ENCODE peak calls at places on chromosome 7, in four cellular contexts. S, J, W and Q are unnamed samples. For H3K27me3, the result is how much of the 10 kb centered on the place peaks cover.

GRCh38 chr7:132500727-132501410 is 75.4 kb downstream of the PLXNA4 start:
- DNase-seq in S (peak), J (peak), W (no peak), Q (no peak)

GRCh38 chr7:143401265-143401664 is 7.4 kb downstream of the EPHA1 start:
- DNase-seq in S (peak), J (no peak), W (no peak), Q (no peak)

GRCh38 chr7:92813390-92814024 is 22.9 kb downstream of the CDK6 start:
- DNase-seq in S (no peak), J (no peak), W (peak), Q (no peak)

GRCh38 chr7:151789380-151789947 is 87.5 kb downstream of the PRKAG2 start:
- DNase-seq in S (no peak), J (no peak), W (no peak), Q (no peak)

GRCh38 chr7:47783456-47784240 is 164.6 kb downstream of the PKD1L1 start:
- DNase-seq in S (no peak), J (no peak), W (peak), Q (peak)

GRCh38 chr7:147394329-147394728 is 1196.2 kb upstream of the C7orf33 start:
- DNase-seq in S (no peak), J (no peak), W (no peak), Q (no peak)

GRCh38 chr7:45642044-45642443 is 67.9 kb downstream of the ADCY1 start:
- DNase-seq in S (no peak), J (no peak), W (no peak), Q (no peak)

GRCh38 chr7:16130127-16131110 is 290.9 kb downstream of the CRPPA start:
- DNase-seq in S (no peak), J (no peak), W (peak), Q (no peak)

GRCh38 chr7:102288285-102288930 is 1.7 kb downstream of the SH2B2 start:
- DNase-seq in S (no peak), J (no peak), W (no peak), Q (no peak)

GRCh38 chr7:52634996-52635395 is 400.4 kb upstream of the POM121L12 start:
- DNase-seq in S (no peak), J (no peak), W (no peak), Q (peak)

GRCh38 chr7:29622335-29623265 is 59.0 kb downstream of the PRR15 start:
- DNase-seq in S (no peak), J (no peak), W (peak), Q (peak)

GRCh38 chr7:80916770-80917681 is 1.8 kb downstream of the SEMA3C start:
- DNase-seq in S (no peak), J (no peak), W (peak), Q (peak)

GRCh38 chr7:98907570-98907969 is 29.2 kb downstream of the TRRAP start:
- DNase-seq in S (no peak), J (no peak), W (no peak), Q (no peak)

GRCh38 chr7:72152171-72153131 is 259.7 kb downstream of the CALN1 start:
- DNase-seq in S (no peak), J (no peak), W (no peak), Q (no peak)

GRCh38 chr7:158657189-158657746 is 47.3 kb downstream of the NCAPG2 start:
- DNase-seq in S (no peak), J (no peak), W (no peak), Q (no peak)

GRCh38 chr7:66296001-66296521 is 90.9 kb downstream of the TPST1 start:
- DNase-seq in S (no peak), J (no peak), W (peak), Q (no peak)

GRCh38 chr7:148696787-148697186 is 1.9 kb upstream of the CUL1 start:
- DNase-seq in S (no peak), J (no peak), W (no peak), Q (no peak)

GRCh38 chr7:24756989-24757798 is at the start of gene GSDME:
- DNase-seq in S (peak), J (peak), W (peak), Q (peak)

GRCh38 chr7:53541467-53541866 is 506.0 kb downstream of the POM121L12 start:
- DNase-seq in S (no peak), J (no peak), W (no peak), Q (no peak)

GRCh38 chr7:105748701-105749100 is 127.7 kb downstream of the ATXN7L1 start:
- DNase-seq in S (no peak), J (no peak), W (no peak), Q (no peak)
- H2AK5ac ChIP-seq in S (no peak), J (no peak), W (no peak), Q (no peak)

DNA sequence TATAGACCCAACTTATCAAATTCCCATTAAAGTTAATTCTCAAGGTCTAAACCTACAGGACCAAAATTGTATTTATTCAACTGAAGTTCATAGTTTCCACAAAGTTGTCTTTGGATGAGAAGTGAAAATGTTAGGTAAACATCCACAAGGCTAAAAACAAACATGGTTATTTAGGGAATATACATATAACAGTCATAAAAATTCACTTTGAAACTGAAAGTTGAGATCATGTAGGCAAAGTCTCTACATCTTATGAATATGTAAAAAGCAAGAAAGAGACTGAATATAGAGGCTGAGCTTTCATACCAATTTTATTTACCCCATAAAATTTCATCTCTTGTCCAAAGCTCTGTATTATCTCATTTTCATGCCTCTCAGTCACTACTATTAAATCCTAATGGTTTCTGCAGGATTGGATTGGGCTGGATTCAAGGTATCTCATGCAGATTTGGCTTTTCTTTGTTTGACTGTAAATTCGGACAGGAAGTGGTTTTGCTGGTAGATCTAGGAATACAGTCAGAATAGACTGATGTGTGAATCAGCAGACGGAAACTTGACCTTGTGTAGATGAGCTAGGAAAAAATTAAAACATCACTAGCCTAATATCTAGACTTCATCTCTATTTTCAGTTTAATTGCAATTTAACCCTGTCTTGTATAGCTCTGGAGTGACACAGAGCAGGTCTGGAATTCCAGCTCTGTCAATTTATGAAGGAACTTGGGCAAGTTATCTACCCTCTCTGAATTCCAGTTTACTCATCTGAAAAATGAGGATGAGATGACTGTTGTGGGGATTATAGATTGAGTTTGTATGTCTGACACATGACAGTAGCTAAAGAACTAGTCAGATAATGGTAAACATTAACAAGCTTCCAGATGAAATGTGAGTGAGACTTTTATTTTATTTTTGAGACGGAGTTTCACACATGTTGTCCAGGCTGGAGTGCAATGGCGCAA is 27.3 kb upstream of the SKAP2 start:
- DNase-seq in S (no peak), J (no peak), W (peak), Q (no peak)
- H3K27me3 ChIP-seq in S (under half), J (under half), W (under half), Q (under half)

GRCh38 chr7:44226396-44226753 is 25.6 kb downstream of the YKT6 start:
- DNase-seq in S (no peak), J (no peak), W (no peak), Q (no peak)
- H3K27ac ChIP-seq in S (no peak), J (no peak), W (no peak), Q (no peak)

DNA sequence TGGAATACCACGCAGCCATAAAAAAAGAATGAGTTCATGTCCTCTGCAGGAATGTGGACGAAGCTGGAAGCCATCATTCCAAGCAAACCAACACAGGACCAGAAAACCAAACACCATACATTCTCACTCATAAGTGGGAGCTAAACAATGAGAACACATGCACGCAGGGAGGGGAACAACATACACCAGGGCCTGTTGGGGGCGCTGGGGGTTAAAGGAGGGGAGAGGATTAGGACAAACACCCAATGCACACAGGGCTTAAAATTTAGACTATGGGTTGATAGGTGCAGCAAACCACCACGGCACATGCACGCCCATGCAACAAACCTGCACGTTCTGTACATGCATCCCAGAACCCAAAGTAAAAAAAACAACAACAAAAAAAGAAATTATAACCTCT is 23.3 kb downstream of the RNF133 start:
- DNase-seq in S (no peak), J (no peak), W (no peak), Q (peak)
- H2AK5ac ChIP-seq in S (no peak), J (peak), W (no peak), Q (no peak)

GRCh38 chr7:114082567-114082933 is 163.7 kb upstream of the PPP1R3A start:
- DNase-seq in S (no peak), J (no peak), W (no peak), Q (no peak)
- H3K27me3 ChIP-seq in S (under half), J (under half), W (under half), Q (under half)

DNA sequence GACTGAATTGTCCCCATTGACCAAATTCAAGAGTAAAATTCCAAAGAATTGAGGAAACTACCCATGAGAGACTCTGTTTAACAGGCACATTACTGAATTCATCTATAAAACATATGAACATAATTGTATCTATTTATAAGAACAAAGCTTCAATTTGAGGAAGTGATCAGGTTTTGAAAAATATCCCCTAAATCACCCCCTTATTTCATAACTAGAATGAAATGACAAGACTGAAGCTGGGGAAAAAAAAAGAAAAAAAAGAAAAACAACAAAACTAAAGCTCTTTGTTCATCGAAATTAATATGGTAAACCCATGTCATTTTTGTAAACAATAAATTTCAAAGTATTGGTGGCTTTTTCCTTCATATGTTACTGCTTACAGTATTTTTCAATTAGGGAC is 184.9 kb upstream of the SEMA3A start:
- DNase-seq in S (no peak), J (no peak), W (no peak), Q (no peak)
- H3K27ac ChIP-seq in S (no peak), J (no peak), W (no peak), Q (no peak)

GRCh38 chr7:12641196-12641595 is 46.2 kb upstream of the ARL4A start:
- DNase-seq in S (no peak), J (no peak), W (no peak), Q (no peak)

GRCh38 chr7:12643001-12643400 is 44.4 kb upstream of the ARL4A start:
- DNase-seq in S (no peak), J (no peak), W (peak), Q (no peak)

GRCh38 chr7:12642539-12642938 is 44.9 kb upstream of the ARL4A start:
- DNase-seq in S (no peak), J (no peak), W (no peak), Q (no peak)

GRCh38 chr7:12646139-12646538 is 41.3 kb upstream of the ARL4A start:
- DNase-seq in S (no peak), J (no peak), W (peak), Q (peak)

GRCh38 chr7:12643644-12644043 is 43.8 kb upstream of the ARL4A start:
- DNase-seq in S (no peak), J (no peak), W (no peak), Q (no peak)
- H2AK5ac ChIP-seq in S (no peak), J (no peak), W (no peak), Q (no peak)